ENCODE peak calls at places on chromosomes 1 and 21, in nine cellular contexts. One of them, this sample, is unnamed.

GRCh38 chr1:200836213-200836612 is 36.6 kb upstream of the GPR25 start:
- DNase-seq in lung: no peak
- DNase-seq in HS-27A: no peak
- DNase-seq in type B pancreatic cell: no peak
- DNase-seq in globus pallidus: no peak
- DNase-seq in neuronal stem cell: no peak
- DNase-seq in NCI-H1694: no peak
- DNase-seq in NCI-H2029: no peak
- DNase-seq in HTR-8/SVneo: no peak
- DNase-seq in this sample: no peak

GRCh38 chr21:38902608-38903445 is 97.1 kb downstream of the ETS2 start:
- DNase-seq in NCI-H2029: no peak
- DNase-seq in type B pancreatic cell: no peak
- DNase-seq in NCI-H1694: no peak
- DNase-seq in globus pallidus: no peak
- DNase-seq in lung: no peak
- DNase-seq in HTR-8/SVneo: no peak
- DNase-seq in HS-27A: no peak
- DNase-seq in neuronal stem cell: no peak
- DNase-seq in this sample: no peak

GRCh38 chr21:34021726-34022125 is 51.7 kb upstream of the MRPS6 start:
- DNase-seq in neuronal stem cell: no peak
- DNase-seq in type B pancreatic cell: no peak
- DNase-seq in NCI-H2029: no peak
- DNase-seq in lung: no peak
- DNase-seq in NCI-H1694: no peak
- DNase-seq in HS-27A: no peak
- DNase-seq in globus pallidus: no peak
- DNase-seq in HTR-8/SVneo: no peak
- DNase-seq in this sample: no peak

GRCh38 chr1:220734571-220735326 is 13.4 kb upstream of the MTARC2 start:
- DNase-seq in neuronal stem cell: no peak
- DNase-seq in globus pallidus: no peak
- DNase-seq in NCI-H2029: no peak
- DNase-seq in lung: peak
- DNase-seq in NCI-H1694: no peak
- DNase-seq in HTR-8/SVneo: peak
- DNase-seq in HS-27A: peak
- DNase-seq in type B pancreatic cell: no peak
- DNase-seq in this sample: no peak

GRCh38 chr1:201648911-201649775 is 110.2 kb downstream of the NAV1 start:
- DNase-seq in HS-27A: no peak
- DNase-seq in type B pancreatic cell: no peak
- DNase-seq in lung: no peak
- DNase-seq in NCI-H2029: peak
- DNase-seq in HTR-8/SVneo: no peak
- DNase-seq in neuronal stem cell: peak
- DNase-seq in globus pallidus: no peak
- DNase-seq in NCI-H1694: peak
- DNase-seq in this sample: no peak

GRCh38 chr1:218705911-218706893 is 361.1 kb downstream of the TGFB2 start:
- DNase-seq in HTR-8/SVneo: peak
- DNase-seq in NCI-H2029: no peak
- DNase-seq in NCI-H1694: no peak
- DNase-seq in lung: peak
- DNase-seq in neuronal stem cell: no peak
- DNase-seq in globus pallidus: no peak
- DNase-seq in HS-27A: peak
- DNase-seq in type B pancreatic cell: no peak
- DNase-seq in this sample: no peak

GRCh38 chr1:40020447-40021085 is 20.0 kb upstream of the CAP1 start:
- DNase-seq in lung: no peak
- DNase-seq in HTR-8/SVneo: no peak
- DNase-seq in HS-27A: no peak
- DNase-seq in NCI-H1694: no peak
- DNase-seq in NCI-H2029: no peak
- DNase-seq in type B pancreatic cell: no peak
- DNase-seq in neuronal stem cell: no peak
- DNase-seq in globus pallidus: no peak
- DNase-seq in this sample: no peak

GRCh38 chr21:33196956-33197374 is 32.8 kb upstream of the IFNAR2 start:
- DNase-seq in globus pallidus: peak
- DNase-seq in neuronal stem cell: peak
- DNase-seq in lung: peak
- DNase-seq in NCI-H2029: peak
- DNase-seq in HTR-8/SVneo: peak
- DNase-seq in HS-27A: peak
- DNase-seq in type B pancreatic cell: no peak
- DNase-seq in NCI-H1694: peak
- DNase-seq in this sample: peak

GRCh38 chr1:8727809-8728213 is 89.6 kb downstream of the RERE start:
- DNase-seq in lung: no peak
- DNase-seq in globus pallidus: peak
- DNase-seq in HS-27A: no peak
- DNase-seq in neuronal stem cell: no peak
- DNase-seq in HTR-8/SVneo: no peak
- DNase-seq in type B pancreatic cell: no peak
- DNase-seq in NCI-H2029: peak
- DNase-seq in NCI-H1694: no peak
- DNase-seq in this sample: no peak

GRCh38 chr1:153432874-153433681 is 16.8 kb downstream of the S100A7A start:
- DNase-seq in HS-27A: no peak
- DNase-seq in NCI-H2029: no peak
- DNase-seq in lung: peak
- DNase-seq in type B pancreatic cell: no peak
- DNase-seq in HTR-8/SVneo: no peak
- DNase-seq in NCI-H1694: no peak
- DNase-seq in neuronal stem cell: no peak
- DNase-seq in globus pallidus: no peak
- DNase-seq in this sample: no peak

GRCh38 chr1:11692899-11693590 is 1.5 kb downstream of the DRAXIN start:
- DNase-seq in HS-27A: peak
- DNase-seq in type B pancreatic cell: no peak
- DNase-seq in HTR-8/SVneo: peak
- DNase-seq in neuronal stem cell: no peak
- DNase-seq in globus pallidus: no peak
- DNase-seq in lung: no peak
- DNase-seq in NCI-H2029: no peak
- DNase-seq in NCI-H1694: no peak
- DNase-seq in this sample: no peak